ENCODE peak calls at places on chromosomes 2 and 18, in four cellular contexts. One of them, this sample, is unnamed.

GRCh38 chr18:58669731-58670379 is 1.4 kb upstream of the MALT1 start:
- DNase-seq in Peyer's patch: no peak
- DNase-seq in breast epithelium: no peak
- DNase-seq in brain microvascular endothelial cell: peak; percentile 20
- DNase-seq in this sample: peak; percentile 97

GRCh38 chr2:159362094-159362493 is 75.6 kb upstream of the WDSUB1 start:
- DNase-seq in Peyer's patch: no peak
- DNase-seq in brain microvascular endothelial cell: no peak
- DNase-seq in breast epithelium: no peak
- DNase-seq in this sample: no peak

GRCh38 chr18:41917199-41917598 is 37.8 kb upstream of the PIK3C3 start:
- DNase-seq in Peyer's patch: no peak
- DNase-seq in brain microvascular endothelial cell: no peak
- DNase-seq in breast epithelium: no peak
- DNase-seq in this sample: peak; percentile 15

GRCh38 chr18:55262021-55262560 is 302.8 kb upstream of the CCDC68 start:
- DNase-seq in Peyer's patch: no peak
- DNase-seq in brain microvascular endothelial cell: no peak
- DNase-seq in breast epithelium: no peak
- DNase-seq in this sample: no peak

GRCh38 chr2:217901400-217901799 is 101.4 kb downstream of the TNS1 start:
- DNase-seq in breast epithelium: no peak
- DNase-seq in brain microvascular endothelial cell: no peak
- DNase-seq in Peyer's patch: no peak
- DNase-seq in this sample: no peak

GRCh38 chr2:230887361-230887760 is 22.6 kb downstream of the ITM2C start:
- DNase-seq in breast epithelium: no peak
- DNase-seq in Peyer's patch: no peak
- DNase-seq in brain microvascular endothelial cell: no peak
- DNase-seq in this sample: no peak

GRCh38 chr2:231047270-231047921 is 9.3 kb upstream of the PSMD1 start:
- DNase-seq in Peyer's patch: no peak
- DNase-seq in breast epithelium: no peak
- DNase-seq in brain microvascular endothelial cell: no peak
- DNase-seq in this sample: no peak

GRCh38 chr2:16113568-16114549 is 173.5 kb downstream of the MYCN start:
- DNase-seq in brain microvascular endothelial cell: no peak
- DNase-seq in Peyer's patch: no peak
- DNase-seq in breast epithelium: no peak
- DNase-seq in this sample: no peak

GRCh38 chr18:74476154-74476553 is 19.0 kb upstream of the DIPK1C start:
- DNase-seq in brain microvascular endothelial cell: peak; percentile 19
- DNase-seq in Peyer's patch: no peak
- DNase-seq in breast epithelium: no peak
- DNase-seq in this sample: no peak

GRCh38 chr2:11797846-11798245 is 51.4 kb downstream of the LPIN1 start:
- DNase-seq in Peyer's patch: no peak
- DNase-seq in breast epithelium: no peak
- DNase-seq in brain microvascular endothelial cell: no peak
- DNase-seq in this sample: no peak

GRCh38 chr18:49100226-49100968 is 149.6 kb upstream of the SMAD7 start:
- DNase-seq in Peyer's patch: no peak
- DNase-seq in breast epithelium: no peak
- DNase-seq in brain microvascular endothelial cell: peak; percentile 62
- DNase-seq in this sample: peak; percentile 48

GRCh38 chr2:155310589-155310988 is 612.1 kb downstream of the KCNJ3 start:
- DNase-seq in Peyer's patch: no peak
- DNase-seq in breast epithelium: no peak
- DNase-seq in brain microvascular endothelial cell: no peak
- DNase-seq in this sample: peak; percentile 47

GRCh38 chr2:171297951-171298350 is 135.8 kb downstream of the METTL8 start:
- DNase-seq in breast epithelium: no peak
- DNase-seq in Peyer's patch: no peak
- DNase-seq in brain microvascular endothelial cell: peak; percentile 7
- DNase-seq in this sample: peak; percentile 31

GRCh38 chr2:16813593-16813992 is 148.0 kb upstream of the CYRIA start:
- DNase-seq in breast epithelium: no peak
- DNase-seq in brain microvascular endothelial cell: no peak
- DNase-seq in Peyer's patch: no peak
- DNase-seq in this sample: no peak

GRCh38 chr18:10442551-10442971 is 11.9 kb upstream of the APCDD1 start:
- DNase-seq in Peyer's patch: no peak
- DNase-seq in breast epithelium: no peak
- DNase-seq in brain microvascular endothelial cell: no peak
- DNase-seq in this sample: no peak

GRCh38 chr2:19863303-19864041 is 38.3 kb downstream of the TTC32 start:
- DNase-seq in breast epithelium: no peak
- DNase-seq in brain microvascular endothelial cell: peak; percentile 31
- DNase-seq in Peyer's patch: peak; percentile 54
- DNase-seq in this sample: peak; percentile 18

GRCh38 chr18:48186084-48186798 is 222.9 kb downstream of the ZBTB7C start:
- DNase-seq in brain microvascular endothelial cell: no peak
- DNase-seq in breast epithelium: no peak
- DNase-seq in Peyer's patch: no peak
- DNase-seq in this sample: peak; percentile 78

GRCh38 chr2:70991142-70991541 is 3.5 kb downstream of the TEX261 start:
- DNase-seq in Peyer's patch: no peak
- DNase-seq in breast epithelium: no peak
- DNase-seq in brain microvascular endothelial cell: no peak
- DNase-seq in this sample: no peak

GRCh38 chr2:56008661-56009411 is 85.3 kb upstream of the EFEMP1 start:
- DNase-seq in breast epithelium: peak; percentile 26
- DNase-seq in brain microvascular endothelial cell: peak; percentile 92
- DNase-seq in Peyer's patch: no peak
- DNase-seq in this sample: peak; percentile 46

GRCh38 chr18:71784777-71785176 is 759.4 kb downstream of the CBLN2 start:
- DNase-seq in breast epithelium: no peak
- DNase-seq in Peyer's patch: no peak
- DNase-seq in brain microvascular endothelial cell: no peak
- DNase-seq in this sample: peak; percentile 3

GRCh38 chr2:6934758-6935638 is 17.8 kb downstream of the RNF144A start:
- DNase-seq in Peyer's patch: no peak
- DNase-seq in brain microvascular endothelial cell: no peak
- DNase-seq in breast epithelium: no peak
- DNase-seq in this sample: no peak

GRCh38 chr18:50819027-50819726 is 639 bp downstream of the MRO start:
- DNase-seq in breast epithelium: no peak
- DNase-seq in Peyer's patch: no peak
- DNase-seq in brain microvascular endothelial cell: no peak
- DNase-seq in this sample: peak; percentile 24

GRCh38 chr2:192140236-192140839 is 54.4 kb downstream of the TMEFF2 start:
- DNase-seq in breast epithelium: no peak
- DNase-seq in brain microvascular endothelial cell: peak; percentile 31
- DNase-seq in Peyer's patch: no peak
- DNase-seq in this sample: no peak

GRCh38 chr18:75437979-75438378 is 10.5 kb upstream of the SMIM21 start:
- DNase-seq in Peyer's patch: no peak
- DNase-seq in breast epithelium: no peak
- DNase-seq in brain microvascular endothelial cell: no peak
- DNase-seq in this sample: no peak

GRCh38 chr2:230749111-230749510 is 36.5 kb downstream of the CAB39 start:
- DNase-seq in Peyer's patch: no peak
- DNase-seq in brain microvascular endothelial cell: peak; percentile 22
- DNase-seq in breast epithelium: no peak
- DNase-seq in this sample: peak; percentile 59

GRCh38 chr2:2328847-2329246 is 2.2 kb downstream of the MYT1L start:
- DNase-seq in brain microvascular endothelial cell: peak; percentile 11
- DNase-seq in Peyer's patch: no peak
- DNase-seq in breast epithelium: no peak
- DNase-seq in this sample: peak; percentile 0

GRCh38 chr2:172437419-172438063 is 10.2 kb downstream of the ITGA6 start:
- DNase-seq in breast epithelium: no peak
- DNase-seq in Peyer's patch: peak; percentile 31
- DNase-seq in brain microvascular endothelial cell: no peak
- DNase-seq in this sample: peak; percentile 72

GRCh38 chr2:231521-232185 is 32.2 kb downstream of the SH3YL1 start:
- DNase-seq in brain microvascular endothelial cell: no peak
- DNase-seq in breast epithelium: no peak
- DNase-seq in Peyer's patch: no peak
- DNase-seq in this sample: no peak

GRCh38 chr2:57726294-57726693 is 320.3 kb upstream of the VRK2 start:
- DNase-seq in brain microvascular endothelial cell: no peak
- DNase-seq in breast epithelium: no peak
- DNase-seq in Peyer's patch: no peak
- DNase-seq in this sample: no peak

GRCh38 chr2:154013514-154013913 is 141.8 kb downstream of the GALNT13 start:
- DNase-seq in breast epithelium: no peak
- DNase-seq in brain microvascular endothelial cell: no peak
- DNase-seq in Peyer's patch: no peak
- DNase-seq in this sample: no peak

GRCh38 chr2:235302263-235302662 is 191.6 kb upstream of the AGAP1 start:
- DNase-seq in breast epithelium: no peak
- DNase-seq in Peyer's patch: no peak
- DNase-seq in brain microvascular endothelial cell: no peak
- DNase-seq in this sample: no peak

GRCh38 chr2:119837350-119837749 is 77.6 kb downstream of the PTPN4 start:
- DNase-seq in brain microvascular endothelial cell: no peak
- DNase-seq in Peyer's patch: no peak
- DNase-seq in breast epithelium: no peak
- DNase-seq in this sample: no peak

DNA sequence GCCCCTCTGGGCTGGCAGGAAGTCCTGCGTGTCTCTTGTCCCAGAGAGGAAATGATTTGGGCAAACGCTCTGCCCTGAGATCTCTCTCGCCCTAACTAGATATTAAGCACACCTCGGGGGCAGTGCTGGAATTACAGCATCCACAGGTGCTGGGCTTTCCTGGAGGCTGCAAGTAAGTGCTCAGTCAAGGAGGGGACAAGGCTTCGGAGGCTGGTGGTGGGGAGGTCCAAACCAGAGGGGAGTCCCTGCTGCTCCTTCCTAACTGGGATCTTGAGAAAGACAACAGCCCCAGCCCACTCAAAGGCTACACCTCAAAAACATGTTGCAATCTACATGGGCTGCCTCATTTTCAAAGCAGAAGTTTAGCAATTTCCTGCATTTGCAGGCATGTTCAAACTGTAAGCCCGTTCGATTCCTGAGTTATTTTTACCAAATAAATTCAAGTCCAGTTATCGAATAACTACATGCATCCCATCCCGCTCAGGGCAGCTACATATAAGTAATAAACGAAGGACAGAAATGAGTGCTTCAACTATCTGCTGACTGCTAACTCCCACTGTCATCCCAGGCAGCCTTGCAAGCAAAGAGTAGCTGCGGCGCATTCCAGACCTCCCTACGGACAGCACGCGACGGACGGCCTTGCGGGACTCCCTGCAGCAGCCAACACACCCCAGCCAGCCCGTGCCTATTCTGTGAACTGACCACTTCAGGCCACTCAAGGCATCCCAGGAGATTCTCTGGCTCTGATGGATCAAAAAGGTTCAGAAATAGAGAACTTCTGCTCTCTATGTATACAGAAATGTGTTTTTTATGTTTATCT is 27.5 kb downstream of the ZNF516 start:
- DNase-seq in Peyer's patch: no peak
- DNase-seq in brain microvascular endothelial cell: no peak
- DNase-seq in breast epithelium: no peak
- DNase-seq in this sample: no peak
- H3K4me3 ChIP-seq in Peyer's patch: no peak overlapping the region
- H3K4me3 ChIP-seq in brain microvascular endothelial cell: no peak overlapping the region
- H3K4me3 ChIP-seq in breast epithelium: no peak overlapping the region
- H3K4me3 ChIP-seq in this sample: no peak overlapping the region

GRCh38 chr2:60440080-60440753 is 113.2 kb downstream of the BCL11A start:
- DNase-seq in breast epithelium: no peak
- DNase-seq in brain microvascular endothelial cell: no peak
- DNase-seq in Peyer's patch: no peak
- DNase-seq in this sample: no peak
- H3K27me3 ChIP-seq in breast epithelium: no peaks in the 10 kb centered on the region
- H3K27me3 ChIP-seq in brain microvascular endothelial cell: no peaks in the 10 kb centered on the region
- H3K27me3 ChIP-seq in Peyer's patch: no peaks in the 10 kb centered on the region
- H3K27me3 ChIP-seq in this sample: no peaks in the 10 kb centered on the region

DNA sequence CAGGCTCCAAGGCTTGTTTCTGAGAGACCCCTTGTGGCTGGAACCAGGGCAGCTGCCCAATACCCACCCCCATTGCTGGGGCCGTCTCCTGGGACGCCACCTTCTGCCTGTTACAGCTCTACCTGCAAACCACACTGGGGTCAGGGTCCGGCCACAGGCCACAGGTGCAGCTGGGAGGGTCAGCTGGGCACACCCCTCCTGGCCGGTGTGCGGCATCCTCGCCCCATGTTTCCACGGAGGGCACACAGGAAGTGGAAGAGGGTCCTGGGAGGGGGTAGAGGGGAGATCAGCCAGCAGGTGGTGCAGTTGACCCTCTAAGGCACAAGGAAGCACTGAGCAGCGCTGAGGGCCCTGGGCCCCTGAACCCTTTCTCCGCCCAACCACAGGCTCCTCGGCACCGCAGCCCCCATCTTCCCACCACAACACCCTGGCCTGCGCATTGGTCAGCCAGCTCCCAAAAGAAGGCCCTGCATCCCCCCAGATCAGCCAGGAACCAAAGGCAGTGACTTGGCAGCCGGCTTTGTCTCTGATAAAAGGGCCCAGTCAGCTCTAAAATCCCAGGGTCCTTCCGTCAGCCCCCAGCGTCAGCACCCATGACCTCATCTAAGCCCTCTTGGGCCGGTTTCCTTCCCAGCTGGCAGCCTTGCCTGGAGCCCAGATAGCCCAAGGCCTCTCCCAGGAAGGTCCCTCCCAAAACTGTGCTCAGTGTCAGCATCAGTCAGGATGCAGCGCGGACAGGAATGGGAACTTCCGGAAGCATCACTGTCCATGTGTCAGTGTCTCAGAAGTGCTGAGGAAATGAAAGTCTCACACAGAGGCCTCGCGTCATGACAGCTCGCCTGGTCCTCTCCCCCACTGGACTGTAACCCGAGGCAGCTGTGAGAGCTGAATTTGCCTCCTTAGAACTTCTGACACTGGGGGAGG is 1.7 kb downstream of the ERFE start:
- DNase-seq in Peyer's patch: peak; percentile 34
- DNase-seq in breast epithelium: no peak
- DNase-seq in brain microvascular endothelial cell: no peak
- DNase-seq in this sample: no peak
- TF ChIP-seq CTCF in Peyer's patch: peak; percentile 16
- TF ChIP-seq CTCF in breast epithelium: no peak
- TF ChIP-seq CTCF in brain microvascular endothelial cell: peak; percentile 39
- TF ChIP-seq CTCF in this sample: peak; percentile 29

DNA sequence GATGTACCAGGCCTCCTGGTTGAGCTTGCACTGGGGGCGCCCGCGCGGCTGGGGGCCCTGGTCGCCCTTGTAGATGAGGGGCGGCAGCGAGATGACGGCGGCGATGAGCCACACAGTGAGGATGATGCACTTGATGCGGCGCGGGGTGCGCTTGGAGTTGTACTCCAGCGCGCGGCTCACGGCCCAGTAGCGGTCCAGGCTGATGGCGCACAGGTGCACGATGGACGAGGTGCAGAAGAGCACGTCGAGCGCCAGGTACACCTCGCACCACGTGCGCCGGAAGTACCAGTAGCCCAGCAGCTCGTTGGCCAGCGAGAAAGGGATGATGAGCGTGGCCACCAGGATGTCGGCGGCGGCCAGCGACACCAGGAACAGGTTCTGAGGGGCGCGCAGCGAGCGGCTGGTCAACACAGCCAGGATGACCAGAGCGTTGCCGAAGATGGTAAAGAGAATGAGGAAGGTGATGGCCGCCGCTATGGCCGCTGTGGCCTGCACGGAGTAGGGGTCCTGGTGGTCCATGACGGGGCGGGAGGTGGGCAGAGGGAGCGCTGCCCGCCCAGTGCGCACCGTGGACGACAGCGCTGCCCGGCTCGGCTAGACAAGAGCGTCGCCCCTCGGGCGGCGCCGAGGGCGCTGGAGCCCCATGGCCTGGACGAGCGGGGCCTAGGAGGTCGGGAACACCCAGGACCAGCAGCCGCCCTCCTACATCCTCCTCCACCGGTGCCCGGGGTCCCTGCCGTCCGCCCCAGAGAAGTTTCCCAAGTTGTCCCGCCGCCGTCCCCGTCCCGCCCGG is 544 bp downstream of the ADRA2B start:
- DNase-seq in breast epithelium: no peak
- DNase-seq in brain microvascular endothelial cell: no peak
- DNase-seq in Peyer's patch: no peak
- DNase-seq in this sample: no peak
- H3K4me3 ChIP-seq in breast epithelium: peak overlapping the region; percentile 49
- H3K4me3 ChIP-seq in brain microvascular endothelial cell: no peak overlapping the region
- H3K4me3 ChIP-seq in Peyer's patch: peak overlapping the region; percentile 55
- H3K4me3 ChIP-seq in this sample: peak overlapping the region; percentile 43

This sample was measured in bronchial epithelial cell.